ENCODE peak calls at places on chromosomes 16 and 17, in eight cellular contexts. One of them, this sample, is unnamed.

GRCh38 chr17:21513012-21513570 is 136.9 kb downstream of the KCNJ12 start:
- DNase-seq in NCI-H1436: peak; percentile 80
- DNase-seq in mesenteric fat pad: peak; percentile 93
- DNase-seq in head of caudate nucleus: peak; percentile 86
- DNase-seq in sigmoid colon: peak; percentile 89
- DNase-seq in NCI-H1417: peak; percentile 47
- DNase-seq in NCI-H774: no peak
- DNase-seq in memory B cell: peak; percentile 76
- DNase-seq in this sample: peak; percentile 57

GRCh38 chr16:75225678-75226515 is 7.1 kb downstream of the CTRB1 start:
- DNase-seq in NCI-H1436: no peak
- DNase-seq in mesenteric fat pad: no peak
- DNase-seq in head of caudate nucleus: no peak
- DNase-seq in sigmoid colon: no peak
- DNase-seq in NCI-H1417: no peak
- DNase-seq in NCI-H774: no peak
- DNase-seq in memory B cell: no peak
- DNase-seq in this sample: no peak

GRCh38 chr16:57384248-57385070 is 12.2 kb downstream of the CX3CL1 start:
- DNase-seq in NCI-H1436: no peak
- DNase-seq in mesenteric fat pad: no peak
- DNase-seq in head of caudate nucleus: peak; percentile 25
- DNase-seq in sigmoid colon: no peak
- DNase-seq in NCI-H1417: no peak
- DNase-seq in NCI-H774: no peak
- DNase-seq in memory B cell: no peak
- DNase-seq in this sample: no peak

GRCh38 chr17:40351185-40352043 is 13.1 kb downstream of the GJD3 start:
- DNase-seq in NCI-H1436: peak; percentile 91
- DNase-seq in mesenteric fat pad: no peak
- DNase-seq in head of caudate nucleus: peak; percentile 40
- DNase-seq in sigmoid colon: no peak
- DNase-seq in NCI-H1417: peak; percentile 90
- DNase-seq in NCI-H774: no peak
- DNase-seq in memory B cell: no peak
- DNase-seq in this sample: peak; percentile 54

GRCh38 chr16:50267151-50267631 is 840 bp downstream of the ADCY7 start:
- DNase-seq in NCI-H1436: no peak
- DNase-seq in mesenteric fat pad: peak; percentile 79
- DNase-seq in head of caudate nucleus: no peak
- DNase-seq in sigmoid colon: peak; percentile 59
- DNase-seq in NCI-H1417: no peak
- DNase-seq in NCI-H774: no peak
- DNase-seq in memory B cell: no peak
- DNase-seq in this sample: peak; percentile 69

GRCh38 chr17:38605230-38605851 is 411 bp downstream of the SRCIN1 start:
- DNase-seq in NCI-H1436: no peak
- DNase-seq in mesenteric fat pad: no peak
- DNase-seq in head of caudate nucleus: peak; percentile 46
- DNase-seq in sigmoid colon: no peak
- DNase-seq in NCI-H1417: peak; percentile 79
- DNase-seq in NCI-H774: no peak
- DNase-seq in memory B cell: no peak
- DNase-seq in this sample: no peak

GRCh38 chr17:1714488-1714979 is 4.4 kb upstream of the TLCD2 start:
- DNase-seq in NCI-H1436: no peak
- DNase-seq in mesenteric fat pad: peak; percentile 98
- DNase-seq in head of caudate nucleus: peak; percentile 84
- DNase-seq in sigmoid colon: peak; percentile 99
- DNase-seq in NCI-H1417: no peak
- DNase-seq in NCI-H774: no peak
- DNase-seq in memory B cell: no peak
- DNase-seq in this sample: peak; percentile 77

GRCh38 chr17:82376042-82376730 is 4.6 kb downstream of the UTS2R start:
- DNase-seq in NCI-H1436: no peak
- DNase-seq in mesenteric fat pad: no peak
- DNase-seq in head of caudate nucleus: no peak
- DNase-seq in sigmoid colon: no peak
- DNase-seq in NCI-H1417: no peak
- DNase-seq in NCI-H774: no peak
- DNase-seq in memory B cell: no peak
- DNase-seq in this sample: no peak

GRCh38 chr16:89261691-89262563 is 44.4 kb downstream of the ZNF778 start:
- DNase-seq in NCI-H1436: no peak
- DNase-seq in mesenteric fat pad: no peak
- DNase-seq in head of caudate nucleus: peak; percentile 52
- DNase-seq in sigmoid colon: peak; percentile 64
- DNase-seq in NCI-H1417: no peak
- DNase-seq in NCI-H774: no peak
- DNase-seq in memory B cell: no peak
- DNase-seq in this sample: no peak

GRCh38 chr16:74438492-74438979 is 17.3 kb upstream of the CLEC18B start:
- DNase-seq in NCI-H1436: no peak
- DNase-seq in mesenteric fat pad: no peak
- DNase-seq in head of caudate nucleus: no peak
- DNase-seq in sigmoid colon: no peak
- DNase-seq in NCI-H1417: no peak
- DNase-seq in NCI-H774: no peak
- DNase-seq in memory B cell: no peak
- DNase-seq in this sample: no peak

GRCh38 chr17:45355087-45355486 is 38.3 kb upstream of the MAP3K14 start:
- DNase-seq in NCI-H1436: no peak
- DNase-seq in mesenteric fat pad: no peak
- DNase-seq in head of caudate nucleus: no peak
- DNase-seq in sigmoid colon: peak; percentile 13
- DNase-seq in NCI-H1417: no peak
- DNase-seq in NCI-H774: no peak
- DNase-seq in memory B cell: no peak
- DNase-seq in this sample: no peak

GRCh38 chr16:81437860-81438259 is 6.7 kb upstream of the CMIP start:
- DNase-seq in NCI-H1436: no peak
- DNase-seq in mesenteric fat pad: no peak
- DNase-seq in head of caudate nucleus: no peak
- DNase-seq in sigmoid colon: no peak
- DNase-seq in NCI-H1417: no peak
- DNase-seq in NCI-H774: no peak
- DNase-seq in memory B cell: no peak
- DNase-seq in this sample: peak; percentile 72

GRCh38 chr16:2919511-2920255 is 8.0 kb downstream of the FLYWCH1 start:
- DNase-seq in NCI-H1436: peak; percentile 43
- DNase-seq in mesenteric fat pad: no peak
- DNase-seq in head of caudate nucleus: peak; percentile 62
- DNase-seq in sigmoid colon: peak; percentile 83
- DNase-seq in NCI-H1417: peak; percentile 47
- DNase-seq in NCI-H774: no peak
- DNase-seq in memory B cell: peak; percentile 62
- DNase-seq in this sample: peak; percentile 78

GRCh38 chr17:17822189-17822978 is 14.4 kb downstream of the SREBF1 start:
- DNase-seq in NCI-H1436: no peak
- DNase-seq in mesenteric fat pad: no peak
- DNase-seq in head of caudate nucleus: peak; percentile 95
- DNase-seq in sigmoid colon: peak; percentile 94
- DNase-seq in NCI-H1417: no peak
- DNase-seq in NCI-H774: no peak
- DNase-seq in memory B cell: no peak
- DNase-seq in this sample: no peak

GRCh38 chr17:77884019-77884418 is 74.5 kb upstream of the TNRC6C start:
- DNase-seq in NCI-H1436: peak; percentile 95
- DNase-seq in mesenteric fat pad: no peak
- DNase-seq in head of caudate nucleus: peak; percentile 98
- DNase-seq in sigmoid colon: no peak
- DNase-seq in NCI-H1417: peak; percentile 79
- DNase-seq in NCI-H774: peak; percentile 38
- DNase-seq in memory B cell: no peak
- DNase-seq in this sample: peak; percentile 91

GRCh38 chr17:64306850-64307463 is 43.9 kb upstream of the TEX2 start:
- DNase-seq in NCI-H1436: peak; percentile 33
- DNase-seq in mesenteric fat pad: no peak
- DNase-seq in head of caudate nucleus: peak; percentile 76
- DNase-seq in sigmoid colon: peak; percentile 75
- DNase-seq in NCI-H1417: peak; percentile 21
- DNase-seq in NCI-H774: peak; percentile 78
- DNase-seq in memory B cell: peak; percentile 62
- DNase-seq in this sample: peak; percentile 67

GRCh38 chr17:64783556-64784352 is 121.6 kb upstream of the SMURF2 start:
- DNase-seq in NCI-H1436: no peak
- DNase-seq in mesenteric fat pad: peak; percentile 85
- DNase-seq in head of caudate nucleus: peak; percentile 87
- DNase-seq in sigmoid colon: no peak
- DNase-seq in NCI-H1417: no peak
- DNase-seq in NCI-H774: no peak
- DNase-seq in memory B cell: no peak
- DNase-seq in this sample: no peak

GRCh38 chr17:83081561-83082201 is 2.3 kb downstream of the METRNL start:
- DNase-seq in NCI-H1436: no peak
- DNase-seq in mesenteric fat pad: no peak
- DNase-seq in head of caudate nucleus: no peak
- DNase-seq in sigmoid colon: peak; percentile 87
- DNase-seq in NCI-H1417: no peak
- DNase-seq in NCI-H774: no peak
- DNase-seq in memory B cell: peak; percentile 50
- DNase-seq in this sample: no peak

GRCh38 chr17:65278050-65278819 is 141.1 kb downstream of the RGS9 start:
- DNase-seq in NCI-H1436: no peak
- DNase-seq in mesenteric fat pad: no peak
- DNase-seq in head of caudate nucleus: no peak
- DNase-seq in sigmoid colon: no peak
- DNase-seq in NCI-H1417: peak; percentile 38
- DNase-seq in NCI-H774: no peak
- DNase-seq in memory B cell: no peak
- DNase-seq in this sample: peak; percentile 3

GRCh38 chr17:4229627-4230026 is 34.2 kb downstream of the ANKFY1 start:
- DNase-seq in NCI-H1436: no peak
- DNase-seq in mesenteric fat pad: no peak
- DNase-seq in head of caudate nucleus: no peak
- DNase-seq in sigmoid colon: peak; percentile 87
- DNase-seq in NCI-H1417: no peak
- DNase-seq in NCI-H774: no peak
- DNase-seq in memory B cell: no peak
- DNase-seq in this sample: peak; percentile 28

GRCh38 chr17:34598161-34598776 is 18.9 kb downstream of the TMEM132E start:
- DNase-seq in NCI-H1436: peak; percentile 82
- DNase-seq in mesenteric fat pad: no peak
- DNase-seq in head of caudate nucleus: peak; percentile 85
- DNase-seq in sigmoid colon: no peak
- DNase-seq in NCI-H1417: peak; percentile 63
- DNase-seq in NCI-H774: no peak
- DNase-seq in memory B cell: no peak
- DNase-seq in this sample: peak; percentile 81

GRCh38 chr17:34852614-34853013 is 108.6 kb downstream of the CCT6B start:
- DNase-seq in NCI-H1436: no peak
- DNase-seq in mesenteric fat pad: peak; percentile 24
- DNase-seq in head of caudate nucleus: no peak
- DNase-seq in sigmoid colon: no peak
- DNase-seq in NCI-H1417: no peak
- DNase-seq in NCI-H774: peak; percentile 0
- DNase-seq in memory B cell: no peak
- DNase-seq in this sample: peak; percentile 51

GRCh38 chr16:57462978-57463362 is 491 bp downstream of the POLR2C start:
- DNase-seq in NCI-H1436: no peak
- DNase-seq in mesenteric fat pad: no peak
- DNase-seq in head of caudate nucleus: no peak
- DNase-seq in sigmoid colon: no peak
- DNase-seq in NCI-H1417: no peak
- DNase-seq in NCI-H774: no peak
- DNase-seq in memory B cell: no peak
- DNase-seq in this sample: no peak

GRCh38 chr17:66717680-66718079 is 117.2 kb upstream of the CACNG5 start:
- DNase-seq in NCI-H1436: no peak
- DNase-seq in mesenteric fat pad: peak; percentile 33
- DNase-seq in head of caudate nucleus: no peak
- DNase-seq in sigmoid colon: no peak
- DNase-seq in NCI-H1417: peak; percentile 13
- DNase-seq in NCI-H774: no peak
- DNase-seq in memory B cell: no peak
- DNase-seq in this sample: peak; percentile 74

This sample was measured in NCI-H2171 treated with DMSO at 0.1 percent for 48 hours.